ENCODE peak calls at places on chromosomes 3 and 15, in seven cellular contexts. K is T47D; A is T-helper 22 cell; X is iPS-NIHi11; T is kidney tubule cell; P is activated CD4-positive, alpha-beta T cell treated with anti-CD3 and anti-CD28 coated beads, Interleukin-2, amount 50 U/mL, for 24 hours; H is NCI-H1417. W is an unnamed sample.

GRCh38 chr15:51869074-51869425 is 39.6 kb downstream of the TMOD3 start:
- DNase-seq in K (no peak), A (no peak), X (no peak), T (peak), P (no peak), H (no peak), W (peak)

GRCh38 chr15:84658080-84658787 is at the start of gene NMB:
- DNase-seq in K (peak), A (peak), X (peak), T (peak), P (peak), H (peak), W (peak)

GRCh38 chr15:40929730-40930429 is 740 bp downstream of the DLL4 start:
- DNase-seq in K (peak), A (no peak), X (no peak), T (peak), P (no peak), H (no peak), W (peak)

GRCh38 chr3:194404365-194405140 is 5.5 kb upstream of the GP5 start:
- DNase-seq in K (peak), A (no peak), X (no peak), T (peak), P (peak), H (peak), W (peak)

GRCh38 chr3:136070953-136071949 is 105.7 kb downstream of the PPP2R3A start:
- DNase-seq in K (peak), A (no peak), X (no peak), T (peak), P (no peak), H (no peak), W (peak)

GRCh38 chr15:83287541-83288027 is 3.1 kb upstream of the BNC1 start:
- DNase-seq in K (no peak), A (no peak), X (no peak), T (peak), P (no peak), H (no peak), W (peak)

GRCh38 chr3:171654809-171655208 is 155.5 kb downstream of the PLD1 start:
- DNase-seq in K (peak), A (no peak), X (peak), T (no peak), P (no peak), H (no peak), W (peak)

GRCh38 chr3:134904333-134904771 is 109.3 kb downstream of the EPHB1 start:
- DNase-seq in K (no peak), A (no peak), X (no peak), T (peak), P (no peak), H (no peak), W (no peak)

GRCh38 chr3:50512131-50512530 is 8.7 kb upstream of the CACNA2D2 start:
- DNase-seq in K (no peak), A (no peak), X (no peak), T (no peak), P (no peak), H (no peak), W (no peak)

GRCh38 chr15:66841953-66842681 is 140.1 kb downstream of the SMAD6 start:
- DNase-seq in K (peak), A (no peak), X (peak), T (peak), P (no peak), H (peak), W (peak)

GRCh38 chr3:123314409-123315270 is 112.9 kb downstream of the SEC22A start:
- DNase-seq in K (no peak), A (no peak), X (peak), T (no peak), P (no peak), H (peak), W (no peak)

GRCh38 chr3:8767667-8768363 is 1.6 kb downstream of the OXTR start:
- DNase-seq in K (peak), A (no peak), X (peak), T (peak), P (no peak), H (peak), W (peak)

GRCh38 chr3:123658860-123659221 is 74.0 kb upstream of the HACD2 start:
- DNase-seq in K (no peak), A (no peak), X (no peak), T (no peak), P (no peak), H (no peak), W (peak)

GRCh38 chr3:197426161-197426566 is 127.8 kb upstream of the DLG1 start:
- DNase-seq in K (peak), A (no peak), X (no peak), T (peak), P (no peak), H (no peak), W (peak)

GRCh38 chr15:85047271-85047948 is 65.8 kb downstream of the PDE8A start:
- DNase-seq in K (peak), A (no peak), X (no peak), T (peak), P (no peak), H (peak), W (peak)

GRCh38 chr15:62894322-62895085 is 148.0 kb upstream of the TPM1 start:
- DNase-seq in K (no peak), A (no peak), X (no peak), T (peak), P (no peak), H (no peak), W (no peak)